ENCODE peak calls at places on chromosomes 7 and 10, in four cellular contexts. Q is A549, N is GM12878, U is IMR-90. G is an unnamed sample.
A peak's percentile ranks its signal among the peaks of the same experiment; 100 is the strongest.

GRCh38 chr7:45020915-45021314 is 20.9 kb downstream of the CCM2 start:
- DNase-seq in N (no peak), Q (no peak), U (no peak), G (no peak)

GRCh38 chr10:36247478-36247877 is 605.4 kb upstream of the FZD8 start:
- DNase-seq in N (no peak), U (no peak), Q (no peak), G (no peak)

GRCh38 chr10:14822879-14823755 is 14.7 kb downstream of the CDNF start:
- DNase-seq in Q (peak; percentile 66), N (no peak), U (peak; percentile 59), G (peak; percentile 24)

GRCh38 chr7:138625084-138625848 is 75.9 kb downstream of the SVOPL start:
- DNase-seq in Q (no peak), U (no peak), N (no peak), G (no peak)

GRCh38 chr7:120993575-120994191 is 5.2 kb downstream of the CPED1 start:
- DNase-seq in Q (no peak), U (peak; percentile 56), N (no peak), G (no peak)

GRCh38 chr10:96998329-96998888 is 166.3 kb downstream of the LCOR start:
- DNase-seq in N (no peak), Q (no peak), U (peak; percentile 87), G (peak; percentile 18)

GRCh38 chr10:44186150-44186549 is 198.7 kb downstream of the CXCL12 start:
- DNase-seq in U (peak; percentile 83), N (no peak), Q (no peak), G (no peak)

GRCh38 chr10:112955736-112956421 is 5.8 kb downstream of the TCF7L2 start:
- DNase-seq in U (peak; percentile 88), N (no peak), Q (peak; percentile 63), G (no peak)

GRCh38 chr10:613217-613616 is 76.3 kb downstream of the DIP2C start:
- DNase-seq in N (no peak), U (no peak), Q (no peak), G (no peak)

GRCh38 chr7:128697301-128697905 is 25.3 kb downstream of the GARIN1A start:
- DNase-seq in Q (peak; percentile 87), N (no peak), U (peak; percentile 44), G (peak; percentile 86)

GRCh38 chr7:67551027-67551426 is 554.4 kb downstream of the TYW1 start:
- DNase-seq in U (no peak), Q (no peak), N (no peak), G (no peak)

GRCh38 chr7:35652124-35652523 is 42.8 kb downstream of the HERPUD2 start:
- DNase-seq in Q (no peak), U (no peak), N (no peak), G (no peak)

GRCh38 chr10:6561552-6561951 is 18.5 kb downstream of the PRKCQ start:
- DNase-seq in Q (no peak), N (no peak), U (no peak), G (no peak)

GRCh38 chr7:22802426-22802825 is 20.2 kb downstream of the TOMM7 start:
- DNase-seq in N (no peak), Q (no peak), U (no peak), G (no peak)

GRCh38 chr7:116616555-116617059 is 55.4 kb upstream of the MET start:
- DNase-seq in U (peak; percentile 36), Q (peak; percentile 50), N (no peak), G (no peak)

GRCh38 chr10:14093735-14094484 is 236.8 kb downstream of the FRMD4A start:
- DNase-seq in U (peak; percentile 66), Q (peak; percentile 5), N (no peak), G (no peak)

GRCh38 chr10:105952153-105952552 is 1212.4 kb downstream of the SORCS1 start:
- DNase-seq in Q (no peak), N (peak; percentile 59), U (peak; percentile 27), G (no peak)

GRCh38 chr7:140646931-140647647 is 6.5 kb upstream of the DENND2A start:
- DNase-seq in U (peak; percentile 37), N (no peak), Q (peak; percentile 74), G (peak; percentile 78)

GRCh38 chr7:119197872-119198527 is 973.5 kb downstream of the ANKRD7 start:
- DNase-seq in N (peak; percentile 0), Q (peak; percentile 66), U (peak; percentile 31), G (peak; percentile 14)

GRCh38 chr7:36473454-36474282 is 84.0 kb downstream of the ANLN start:
- DNase-seq in Q (peak; percentile 38), U (no peak), N (no peak), G (peak; percentile 70)

GRCh38 chr10:124611738-124612137 is 132.4 kb downstream of the FAM53B start:
- DNase-seq in U (no peak), Q (no peak), N (no peak), G (no peak)

GRCh38 chr7:16348251-16348650 is 73.1 kb downstream of the CRPPA start:
- DNase-seq in U (no peak), Q (no peak), N (no peak), G (no peak)

GRCh38 chr7:151346180-151346769 is 4.7 kb downstream of the NUB1 start:
- DNase-seq in N (no peak), U (no peak), Q (peak; percentile 51), G (no peak)

GRCh38 chr10:63115732-63116383 is 17.3 kb upstream of the NRBF2 start:
- DNase-seq in Q (peak; percentile 39), N (no peak), U (peak; percentile 75), G (peak; percentile 56)

DNA sequence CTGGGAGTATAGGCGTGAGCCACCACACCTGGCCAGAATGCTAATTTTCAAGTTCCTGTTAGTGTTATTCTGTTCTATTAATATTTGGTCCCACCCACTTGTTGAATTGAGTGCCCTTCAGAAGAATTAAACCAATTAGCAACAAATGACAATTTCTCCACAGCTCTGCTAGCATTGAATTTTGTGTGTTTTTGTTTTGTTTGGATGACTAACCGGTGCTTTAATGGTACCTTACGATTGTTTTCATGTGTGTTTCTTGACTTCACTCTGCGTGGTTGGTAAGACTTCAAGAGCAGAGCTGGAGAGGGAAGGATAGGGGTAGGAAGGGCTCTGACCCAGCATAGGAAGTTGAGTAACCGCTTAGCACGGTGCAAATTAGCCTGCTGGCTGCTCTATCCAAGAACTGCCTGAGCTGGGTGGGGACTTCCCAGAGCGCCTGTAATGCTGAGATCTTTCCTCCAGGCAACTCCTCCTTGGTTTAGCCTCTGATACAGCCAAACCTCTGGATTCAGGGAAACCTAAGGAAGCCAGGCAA is 4.6 kb downstream of the ARPC1B start:
- DNase-seq in U (peak; percentile 88), N (peak; percentile 68), Q (peak; percentile 55), G (peak; percentile 65)
- TF ChIP-seq BHLHE40 in U (no peak), N (no peak), Q (no peak), G (no peak)

DNA sequence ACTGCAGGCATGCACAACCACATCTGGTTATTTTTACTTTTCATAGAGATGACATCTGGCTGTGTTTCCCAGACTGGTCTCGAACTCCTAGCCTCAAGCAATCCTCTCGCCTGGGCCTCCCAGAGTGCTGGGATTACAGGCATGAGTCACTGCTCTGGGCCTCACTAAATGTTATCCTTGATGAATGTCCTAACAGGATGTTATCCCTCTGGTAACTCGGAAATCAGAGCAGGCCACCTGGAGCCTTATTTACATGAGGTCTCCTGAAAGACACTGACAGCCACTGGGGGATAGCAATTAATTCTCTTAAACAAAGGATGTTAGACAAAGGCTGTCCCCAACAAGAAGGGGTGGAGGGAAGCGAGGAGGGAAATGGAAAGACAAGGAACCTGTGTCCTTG is 4.5 kb upstream of the ZNF438 start:
- DNase-seq in N (no peak), Q (no peak), U (peak; percentile 55), G (no peak)
- TF ChIP-seq RCOR1 in N (no peak), Q (no peak), U (no peak), G (no peak)

DNA sequence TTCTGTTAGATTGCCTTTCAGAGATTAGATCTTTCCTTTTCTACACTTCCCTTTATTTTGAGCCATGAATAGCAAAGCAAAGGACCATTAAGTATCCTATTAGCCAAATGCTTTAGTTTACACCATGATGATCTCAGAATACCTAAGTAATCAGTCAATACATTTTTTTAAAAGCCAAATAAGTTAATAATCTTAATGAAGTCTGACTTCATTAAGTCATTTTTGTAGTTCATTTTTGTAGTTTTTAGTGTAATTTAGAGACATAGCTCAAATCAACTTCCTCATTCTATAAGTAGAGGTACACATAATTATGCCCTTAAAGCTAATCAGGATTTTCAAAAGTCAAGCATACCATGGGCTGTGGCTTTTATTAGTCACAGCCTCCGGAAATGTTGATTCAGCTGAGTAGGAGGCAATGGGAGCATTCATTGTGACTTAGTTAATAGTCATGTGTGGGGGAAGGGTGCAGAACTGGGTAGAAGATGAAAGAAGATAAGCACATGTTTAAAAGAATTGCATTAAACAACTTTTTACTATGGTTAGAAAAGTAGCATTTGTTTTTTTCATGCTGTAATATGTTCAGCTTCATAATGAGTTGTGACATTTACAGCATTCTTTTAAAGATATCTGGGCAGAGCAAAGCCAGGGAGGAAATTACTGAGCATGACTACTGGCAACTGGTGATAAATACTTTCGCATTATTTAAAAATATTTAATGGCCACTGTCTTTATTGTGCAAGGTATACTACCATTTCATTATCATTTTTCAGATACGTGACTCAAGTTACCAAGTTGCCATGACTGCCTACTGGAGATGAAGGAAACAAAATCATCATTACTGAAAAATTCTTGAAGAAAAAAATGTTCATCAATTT is 57.3 kb upstream of the CCDC71L start:
- DNase-seq in N (peak; percentile 81), Q (peak; percentile 51), U (peak; percentile 98), G (peak; percentile 78)
- TF ChIP-seq BHLHE40 in N (peak; percentile 44), Q (no peak), U (peak; percentile 62), G (peak; percentile 68)

GRCh38 chr7:135448753-135449152 is 61.1 kb downstream of the CNOT4 start:
- DNase-seq in N (no peak), U (no peak), Q (no peak), G (no peak)
- TF ChIP-seq RCOR1 in N (no peak), U (no peak), Q (no peak), G (no peak)

GRCh38 chr7:32937344-32938174 is 19.7 kb upstream of the FKBP9 start:
- DNase-seq in U (peak; percentile 61), N (no peak), Q (peak; percentile 16), G (peak; percentile 61)

GRCh38 chr7:32943654-32944030 is 13.6 kb upstream of the FKBP9 start:
- DNase-seq in N (no peak), U (no peak), Q (no peak), G (no peak)

GRCh38 chr7:32942783-32943653 is 14.2 kb upstream of the FKBP9 start:
- DNase-seq in U (peak; percentile 71), Q (peak; percentile 81), N (no peak), G (peak; percentile 87)

GRCh38 chr7:32941996-32942782 is 15.1 kb upstream of the FKBP9 start:
- DNase-seq in U (peak; percentile 32), Q (peak; percentile 64), N (no peak), G (peak; percentile 86)

GRCh38 chr7:32941181-32941995 is 15.9 kb upstream of the FKBP9 start:
- DNase-seq in Q (no peak), N (no peak), U (no peak), G (no peak)
- TF ChIP-seq BHLHE40 in Q (no peak), N (no peak), U (no peak), G (no peak)

GRCh38 chr10:104678658-104679057 is 37.6 kb downstream of the SORCS3 start:
- DNase-seq in Q (no peak), U (no peak), N (no peak), G (no peak)

GRCh38 chr10:104683567-104683966 is 42.5 kb downstream of the SORCS3 start:
- DNase-seq in Q (no peak), N (no peak), U (no peak), G (no peak)

GRCh38 chr10:104681485-104681884 is 40.4 kb downstream of the SORCS3 start:
- DNase-seq in U (no peak), Q (no peak), N (no peak), G (no peak)

GRCh38 chr10:104680467-104681401 is 39.6 kb downstream of the SORCS3 start:
- DNase-seq in Q (peak; percentile 26), N (no peak), U (no peak), G (no peak)
- TF ChIP-seq RCOR1 in Q (no peak), N (no peak), U (no peak), G (no peak)

GRCh38 chr10:33594475-33594874 is 260.0 kb upstream of the NRP1 start:
- DNase-seq in Q (no peak), N (no peak), U (no peak), G (no peak)
- TF ChIP-seq BHLHE40 in Q (no peak), N (no peak), U (no peak), G (no peak)

GRCh38 chr7:101882595-101883564 is 65.5 kb downstream of the CUX1 start:
- DNase-seq in N (no peak), Q (peak; percentile 100), U (peak; percentile 100), G (peak; percentile 77)
- TF ChIP-seq RCOR1 in N (no peak), Q (no peak), U (peak; percentile 50), G (peak; percentile 48)

G was measured in K562.